ENCODE peak calls at places on chromosomes 6 and 20, in four cellular contexts. I is astrocyte, W is transverse colon, O is neuronal stem cell. G is an unnamed sample. For H3K4me1, the result is how much of the 10 kb centered on the place peaks cover.

GRCh38 chr6:84362180-84362821 is 134.9 kb upstream of the CEP162 start:
- DNase-seq in I (no peak), W (no peak), O (no peak), G (no peak)

GRCh38 chr6:17729223-17730077 is 22.7 kb upstream of the NUP153 start:
- DNase-seq in I (no peak), W (no peak), O (no peak), G (no peak)

GRCh38 chr6:124823240-124824105 is 138.8 kb upstream of the RNF217 start:
- DNase-seq in I (no peak), W (no peak), O (no peak), G (no peak)

GRCh38 chr6:142568857-142569597 is 267.2 kb downstream of the ADGRG6 start:
- DNase-seq in I (peak), W (no peak), O (no peak), G (no peak)

GRCh38 chr6:2917801-2918495 is 14.8 kb upstream of the SERPINB9 start:
- DNase-seq in I (no peak), W (no peak), O (no peak), G (no peak)

GRCh38 chr6:113047932-113048331 is 700.8 kb downstream of the RFPL4B start:
- DNase-seq in I (peak), W (no peak), O (no peak), G (no peak)

GRCh38 chr20:51926670-51927305 is 124.5 kb upstream of the SALL4 start:
- DNase-seq in I (peak), W (no peak), O (no peak), G (no peak)

GRCh38 chr20:5109276-5109675 is 10.5 kb downstream of the PCNA start:
- DNase-seq in I (no peak), W (no peak), O (no peak), G (no peak)

GRCh38 chr6:11389977-11390376 is 147.6 kb upstream of the TMEM170B start:
- DNase-seq in I (peak), W (no peak), O (no peak), G (no peak)

GRCh38 chr6:73704260-73704659 is 8.3 kb downstream of the CD109 start:
- DNase-seq in I (peak), W (no peak), O (no peak), G (no peak)

GRCh38 chr6:41228088-41228487 is at the start of gene TREML4:
- DNase-seq in I (no peak), W (no peak), O (no peak), G (no peak)

GRCh38 chr6:163432300-163432699 is 17.8 kb downstream of the QKI start:
- DNase-seq in I (no peak), W (no peak), O (no peak), G (no peak)
- H3K4me1 ChIP-seq in I (under half), W (under half), O (under half), G (under half)

DNA sequence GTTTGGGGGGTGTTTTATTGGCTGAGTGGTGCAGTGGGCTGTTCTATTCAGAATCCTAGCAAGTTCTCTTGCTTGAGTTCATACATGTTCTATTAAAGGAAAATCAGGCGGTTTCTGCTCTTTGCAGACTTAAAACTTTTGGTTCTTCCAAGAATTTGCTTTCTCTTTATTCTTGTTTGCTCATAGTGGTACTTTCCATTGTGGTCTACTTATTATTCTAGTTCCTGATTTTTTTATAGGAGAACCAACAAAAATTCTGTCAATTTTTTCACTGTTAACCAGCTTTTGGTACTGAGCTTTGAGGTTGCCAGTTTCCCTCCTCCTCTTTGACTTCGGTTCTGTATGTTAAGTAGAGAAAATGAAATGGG is 6.7 kb downstream of the AFDN start:
- DNase-seq in I (no peak), W (no peak), O (no peak), G (no peak)
- H3K4me1 ChIP-seq in I (under half), W (under half), O (under half), G (under half)

GRCh38 chr6:340991-341827 is 48.9 kb downstream of the DUSP22 start:
- DNase-seq in I (peak), W (peak), O (no peak), G (peak)
- H3K4me1 ChIP-seq in I (under half), W (under half), O (under half), G (under half)

DNA sequence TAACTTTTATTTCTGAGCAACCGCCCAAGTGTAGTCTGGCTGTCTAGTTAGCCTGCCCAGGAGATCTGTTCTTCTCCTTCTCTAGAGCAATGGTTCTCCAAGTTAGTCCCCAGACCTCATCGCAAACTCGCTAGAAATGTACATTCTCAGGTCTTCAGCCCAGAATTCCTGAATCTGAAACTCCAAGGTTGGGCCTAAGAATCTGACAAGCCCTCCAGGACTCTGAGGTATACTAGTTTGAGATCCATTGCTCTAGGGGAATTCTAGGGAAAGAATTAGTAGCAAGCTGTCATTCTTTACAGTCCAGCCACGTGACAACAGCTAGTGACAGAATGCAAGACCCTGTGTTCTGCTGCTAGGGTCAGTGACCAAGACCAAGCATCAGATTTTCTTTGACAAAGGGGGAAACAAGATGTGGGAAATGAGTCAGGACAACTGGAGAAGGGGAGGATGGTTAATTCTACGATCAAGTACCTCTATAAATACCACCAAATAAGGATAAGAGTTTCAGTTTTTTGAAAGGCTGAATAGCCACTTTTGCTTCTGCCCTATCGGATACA is 5.8 kb downstream of the UBE2V1 start:
- DNase-seq in I (no peak), W (no peak), O (no peak), G (no peak)
- H3K4me1 ChIP-seq in I (half or more), W (half or more), O (under half), G (half or more)

G was measured in upper lobe of right lung.